ENCODE peak calls at places on chromosomes 11 and 22, in ten cellular contexts. L is bronchial epithelial cell, N is retinal pigment epithelial cell, Y is progenitor cell of endocrine pancreas, R is psoas muscle, O is A549, B is astrocyte of the cerebellum, H is suprapubic skin, G is Calu3, P is endothelial cell. Z is an unnamed sample.

GRCh38 chr11:124722176-124722575 is 17.6 kb upstream of the NRGN start:
- DNase-seq in B (no peak), R (no peak), L (no peak), G (no peak), P (no peak), N (no peak), O (no peak), Y (no peak), H (no peak), Z (no peak)

GRCh38 chr11:62005231-62005661 is 37.8 kb upstream of the FTH1 start:
- DNase-seq in H (no peak), O (no peak), Y (no peak), L (no peak), N (no peak), P (no peak), R (no peak), B (no peak), G (no peak), Z (no peak)

GRCh38 chr11:65711785-65712632 is at the start of gene KAT5:
- DNase-seq in Y (peak), P (peak), G (peak), N (peak), O (peak), H (peak), B (peak), L (peak), R (peak), Z (peak)

GRCh38 chr11:66268953-66269906 is 791 bp downstream of the RAB1B start:
- DNase-seq in R (peak), P (no peak), L (no peak), O (peak), H (no peak), G (peak), B (no peak), Y (peak), N (no peak), Z (no peak)

GRCh38 chr22:49037701-49038245 is 789.9 kb downstream of the BRD1 start:
- DNase-seq in B (no peak), H (no peak), R (no peak), P (no peak), Y (no peak), G (no peak), L (no peak), N (no peak), O (no peak), Z (no peak)

GRCh38 chr11:124415356-124415923 is 9.2 kb downstream of the OR8B4 start:
- DNase-seq in P (no peak), G (no peak), O (peak), Y (no peak), L (peak), N (peak), R (no peak), H (no peak), B (peak), Z (peak)

GRCh38 chr11:67640021-67640757 is 626 bp upstream of the TBX10 start:
- DNase-seq in L (peak), N (no peak), B (no peak), Y (no peak), R (peak), G (peak), P (peak), H (peak), O (peak), Z (peak)

GRCh38 chr11:60873533-60873932 is 6.2 kb downstream of the ZP1 start:
- DNase-seq in O (no peak), G (no peak), L (no peak), R (peak), Y (no peak), B (no peak), H (peak), P (no peak), N (no peak), Z (no peak)

GRCh38 chr22:29693671-29694070 is 26.1 kb upstream of the CABP7 start:
- DNase-seq in O (no peak), P (no peak), H (no peak), L (no peak), N (no peak), R (no peak), B (no peak), G (no peak), Y (no peak), Z (no peak)

GRCh38 chr22:27149886-27150529 is 492.6 kb downstream of the MIAT start:
- DNase-seq in R (no peak), G (no peak), O (no peak), N (no peak), Y (no peak), P (no peak), B (no peak), L (no peak), H (no peak), Z (no peak)

GRCh38 chr11:34305780-34306179 is 52.0 kb downstream of the ABTB2 start:
- DNase-seq in P (no peak), L (no peak), N (no peak), R (no peak), Y (no peak), O (no peak), G (no peak), B (no peak), H (no peak), Z (no peak)

GRCh38 chr11:2316169-2316962 is 14.6 kb downstream of the TSPAN32 start:
- DNase-seq in R (peak), G (no peak), O (no peak), N (no peak), B (no peak), Y (no peak), L (no peak), P (no peak), H (peak), Z (no peak)

GRCh38 chr11:73403541-73403940 is 27.3 kb downstream of the RELT start:
- DNase-seq in B (no peak), R (no peak), N (no peak), L (no peak), Y (no peak), G (no peak), P (no peak), O (no peak), H (no peak), Z (no peak)

GRCh38 chr11:7967097-7967496 is 1.9 kb upstream of the NLRP10 start:
- DNase-seq in O (no peak), Y (no peak), P (no peak), B (no peak), N (no peak), R (no peak), H (no peak), G (no peak), L (peak), Z (no peak)

GRCh38 chr11:115473167-115473566 is 31.0 kb downstream of the CADM1 start:
- DNase-seq in P (no peak), Y (no peak), B (no peak), O (no peak), L (no peak), R (no peak), G (no peak), N (no peak), H (no peak), Z (no peak)

GRCh38 chr11:72274435-72274834 is 30.5 kb upstream of the PHOX2A start:
- DNase-seq in L (no peak), G (no peak), B (no peak), P (no peak), R (no peak), O (no peak), Y (no peak), N (no peak), H (no peak), Z (no peak)

GRCh38 chr11:69355346-69355940 is 61.5 kb downstream of the MYEOV start:
- DNase-seq in R (no peak), O (no peak), L (no peak), B (no peak), P (no peak), N (no peak), Y (no peak), H (peak), G (no peak), Z (no peak)

GRCh38 chr22:50444663-50445062 is 30.2 kb downstream of the SBF1 start:
- DNase-seq in P (no peak), R (no peak), L (peak), B (peak), O (no peak), Y (no peak), N (peak), H (no peak), G (peak), Z (no peak)

GRCh38 chr11:37978647-37979046 is 1380.6 kb upstream of the RAG2 start:
- DNase-seq in B (no peak), N (no peak), G (no peak), L (no peak), Y (no peak), O (no peak), R (no peak), H (no peak), P (no peak), Z (no peak)

GRCh38 chr22:40407831-40408717 is 37.7 kb downstream of the SGSM3 start:
- DNase-seq in R (no peak), P (no peak), L (peak), G (no peak), B (no peak), Y (no peak), H (no peak), O (no peak), N (no peak), Z (no peak)
- TF ChIP-seq CTCF in R (no peak), P (no peak), L (no peak), G (no peak), B (no peak), Y (no peak), H (no peak), O (no peak), N (no peak), Z (no peak)

DNA sequence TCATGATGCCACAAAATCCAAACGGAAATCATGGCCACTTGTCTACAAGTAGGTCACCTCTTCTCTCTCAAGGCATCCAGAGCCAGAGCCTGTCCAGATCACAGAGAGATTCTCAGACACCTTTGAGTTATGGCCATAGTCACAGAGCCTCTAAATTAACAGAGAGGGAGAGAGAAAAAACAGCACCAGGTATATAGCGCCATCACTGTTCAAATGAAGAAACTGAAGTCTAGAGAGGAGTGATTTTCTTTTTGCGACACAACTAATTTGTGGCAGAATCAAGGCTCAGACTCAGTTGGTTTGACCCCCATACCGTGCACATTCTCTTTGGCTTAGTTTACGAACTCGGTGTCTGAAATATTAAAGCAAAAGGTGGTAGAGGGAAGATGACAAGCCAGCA is 512.9 kb downstream of the NTM start:
- DNase-seq in L (no peak), O (no peak), G (no peak), R (no peak), P (no peak), Y (no peak), H (no peak), N (no peak), B (no peak), Z (no peak)
- TF ChIP-seq CTCF in L (no peak), O (no peak), G (no peak), R (no peak), P (peak), Y (no peak), H (no peak), N (no peak), B (no peak), Z (no peak)

DNA sequence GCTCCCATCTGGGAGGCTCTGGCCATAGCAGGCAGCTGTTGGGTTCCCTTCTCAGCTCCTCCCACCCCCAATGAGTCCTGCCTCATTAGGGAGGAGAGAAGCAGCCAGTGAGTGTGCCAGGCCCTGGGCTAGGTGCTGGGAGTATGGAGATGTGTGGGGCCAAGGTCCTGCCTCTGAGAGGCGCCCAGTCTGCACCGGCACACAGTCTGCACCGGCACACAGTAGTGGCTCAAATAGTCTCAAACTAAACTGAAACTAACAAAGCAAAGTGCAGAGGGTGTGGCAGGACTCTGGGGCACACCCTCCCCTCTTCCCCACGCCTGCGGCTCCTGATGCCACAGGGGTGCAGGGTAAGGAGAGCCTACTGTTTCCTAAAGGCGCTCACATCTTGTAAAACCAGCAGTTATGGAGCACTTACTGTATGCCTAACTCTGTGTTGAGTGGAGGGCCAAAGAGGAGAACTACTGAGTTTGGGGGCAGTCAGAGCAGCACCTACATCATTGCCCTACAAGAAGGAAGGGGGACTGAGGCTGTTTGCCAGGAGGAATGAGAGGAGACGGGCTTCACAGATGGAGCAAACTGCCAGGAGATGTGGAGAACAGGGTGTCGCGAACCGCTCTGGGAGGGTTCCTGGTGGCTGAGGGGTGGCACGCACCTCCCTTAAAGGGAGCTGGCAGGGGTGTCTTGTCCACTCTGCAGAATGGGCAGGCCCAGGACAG is 959 bp upstream of the SH3BP1 start:
- DNase-seq in N (no peak), P (no peak), L (peak), O (no peak), G (no peak), R (no peak), H (no peak), Y (no peak), B (no peak), Z (no peak)
- TF ChIP-seq CTCF in N (no peak), P (no peak), L (no peak), O (no peak), G (no peak), R (no peak), H (no peak), Y (no peak), B (no peak), Z (no peak)

GRCh38 chr11:45674481-45675190 is 9.2 kb upstream of the CHST1 start:
- DNase-seq in O (no peak), R (no peak), H (no peak), L (no peak), G (no peak), Y (no peak), N (no peak), B (no peak), P (no peak), Z (no peak)

GRCh38 chr11:45671246-45672171 is 6.1 kb upstream of the CHST1 start:
- DNase-seq in O (no peak), R (no peak), H (no peak), B (no peak), L (no peak), Y (no peak), N (no peak), P (no peak), G (peak), Z (no peak)

GRCh38 chr11:45670386-45671135 is 5.1 kb upstream of the CHST1 start:
- DNase-seq in R (no peak), Y (no peak), P (no peak), B (no peak), G (no peak), H (no peak), O (no peak), N (no peak), L (no peak), Z (no peak)

GRCh38 chr11:45673441-45673840 is 8.0 kb upstream of the CHST1 start:
- DNase-seq in Y (no peak), P (no peak), O (no peak), B (no peak), R (no peak), L (no peak), H (no peak), N (no peak), G (no peak), Z (no peak)

DNA sequence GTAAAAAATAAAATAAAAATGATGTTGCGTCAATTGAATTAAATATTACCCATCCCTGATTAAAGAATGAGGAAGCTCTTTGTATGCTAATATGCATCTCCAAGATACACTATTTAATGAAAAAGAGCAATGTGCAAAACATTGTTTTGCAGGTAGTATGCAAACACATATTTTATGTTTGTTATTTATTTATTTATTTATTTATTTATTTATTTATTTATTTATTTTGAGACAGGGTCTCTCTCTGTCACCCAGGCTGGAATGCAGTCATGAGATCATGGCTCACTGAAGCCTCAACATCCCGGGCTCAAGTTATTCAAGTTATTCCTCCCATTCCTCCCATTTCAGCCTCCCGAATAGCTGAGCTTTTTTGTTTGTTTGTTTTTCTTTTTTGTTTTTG is 7.2 kb upstream of the CHST1 start:
- DNase-seq in L (no peak), N (no peak), B (no peak), O (no peak), R (no peak), P (no peak), Y (no peak), H (no peak), G (no peak), Z (no peak)
- TF ChIP-seq CTCF in L (no peak), N (no peak), B (no peak), O (no peak), R (no peak), P (no peak), Y (no peak), H (no peak), G (no peak), Z (no peak)

DNA sequence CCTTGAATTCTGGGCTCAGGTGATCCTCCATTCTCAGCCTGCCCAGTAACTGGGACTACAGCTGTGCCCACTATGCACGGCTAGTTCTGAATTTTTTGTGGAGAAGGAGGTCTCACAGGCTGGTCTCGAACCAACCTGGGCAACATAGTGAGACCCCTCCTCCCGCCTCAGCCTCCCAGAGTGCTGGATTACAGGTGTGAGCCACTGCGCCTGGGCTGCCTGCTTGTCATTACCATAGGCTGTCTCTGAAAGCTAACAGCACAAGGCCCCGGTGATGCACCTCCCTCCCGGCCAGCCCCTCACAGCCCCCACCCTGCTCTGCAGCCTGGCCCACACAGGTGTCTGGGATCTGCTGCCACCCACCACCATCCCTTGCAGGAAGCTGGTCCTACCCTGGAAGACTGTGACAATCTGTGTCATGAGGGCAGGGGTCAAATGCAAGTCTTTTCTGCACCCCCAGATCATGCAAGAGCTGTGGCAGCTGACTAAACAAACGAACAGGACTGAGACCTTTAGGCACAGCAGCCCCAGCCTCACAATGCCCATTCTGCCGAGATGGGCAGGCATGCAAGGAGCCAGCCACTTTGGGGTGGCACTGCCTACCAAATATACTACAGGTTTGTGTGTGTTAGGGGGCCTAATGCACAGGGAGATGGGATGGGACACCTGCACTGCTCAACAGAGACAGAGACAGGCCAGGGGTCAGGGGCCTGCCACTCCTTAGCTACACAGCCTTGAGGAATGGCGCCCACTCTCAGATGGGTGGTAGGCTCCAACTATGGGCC is 82.2 kb downstream of the DGCR2 start:
- DNase-seq in L (no peak), Y (no peak), O (no peak), R (peak), P (no peak), B (no peak), N (no peak), H (no peak), G (no peak), Z (no peak)
- TF ChIP-seq CTCF in L (no peak), Y (no peak), O (no peak), R (no peak), P (no peak), B (no peak), N (no peak), H (no peak), G (no peak), Z (no peak)

DNA sequence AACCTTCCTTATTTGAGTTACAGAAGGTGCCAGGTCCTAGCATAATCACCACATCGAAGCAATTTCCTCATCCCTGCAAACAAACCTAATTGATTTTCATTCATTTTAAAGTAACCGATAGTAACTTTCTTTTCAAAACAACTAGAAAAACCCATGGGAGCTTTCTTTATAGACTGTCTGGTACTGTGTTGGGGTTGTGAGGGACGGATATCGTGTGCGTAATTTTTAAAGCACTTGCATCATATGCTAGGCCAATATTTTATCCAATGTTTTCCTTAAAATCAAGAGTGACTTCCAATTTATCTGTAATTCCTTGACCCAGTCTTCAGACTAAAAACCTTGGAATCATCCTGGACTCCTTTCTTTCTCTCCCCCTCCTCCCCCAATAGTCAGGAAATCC is 271.5 kb upstream of the SESN3 start:
- DNase-seq in N (no peak), Y (no peak), H (no peak), R (no peak), G (no peak), P (no peak), O (no peak), L (no peak), B (no peak), Z (no peak)
- TF ChIP-seq CTCF in N (no peak), Y (no peak), H (no peak), R (no peak), G (no peak), P (no peak), O (no peak), L (no peak), B (no peak), Z (no peak)

DNA sequence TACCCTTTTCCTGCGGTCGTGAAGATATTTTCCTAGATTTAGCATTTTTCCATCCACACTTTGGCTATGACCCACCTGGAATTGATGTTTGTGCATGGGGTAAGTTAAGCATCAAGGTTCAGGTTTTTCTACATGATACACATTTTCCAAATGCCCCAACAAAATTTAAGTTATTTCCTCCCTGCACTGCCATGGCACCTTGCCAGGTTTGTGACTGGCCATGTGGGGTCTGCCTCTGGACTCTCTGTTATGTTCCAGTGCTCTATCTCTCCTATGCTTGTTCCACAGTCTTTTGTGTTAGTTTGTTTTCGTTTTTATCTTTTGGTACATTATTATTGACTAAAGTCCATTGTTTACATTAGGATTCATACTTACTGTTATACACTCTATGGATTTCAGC is 934.3 kb downstream of the TBC1D22A start:
- DNase-seq in N (no peak), B (no peak), H (no peak), G (no peak), O (no peak), P (no peak), R (no peak), Y (no peak), L (no peak), Z (no peak)
- TF ChIP-seq CTCF in N (no peak), B (no peak), H (no peak), G (no peak), O (no peak), P (no peak), R (no peak), Y (no peak), L (no peak), Z (no peak)

Z was measured in GM10248.